ENCODE peak calls at places on chromosomes 11 and 22, in six cellular contexts. H is H1, B is A549, Z is WTC11, M is K562, V is HepG2. W is an unnamed sample.

GRCh38 chr11:86003654-86004053 is 65.2 kb downstream of the PICALM start:
- DNase-seq in Z (no peak), V (no peak), B (no peak), M (no peak), H (no peak), W (no peak)

GRCh38 chr11:96090711-96091110 is 166.8 kb upstream of the MTMR2 start:
- DNase-seq in V (peak; percentile 77), Z (no peak), M (no peak), B (no peak), H (no peak), W (no peak)

GRCh38 chr11:118705111-118705741 is 25.8 kb upstream of the TREH start:
- DNase-seq in Z (no peak), H (no peak), M (no peak), V (no peak), B (no peak), W (no peak)

GRCh38 chr11:134781335-134781970 is 369.4 kb upstream of the B3GAT1 start:
- DNase-seq in Z (no peak), M (no peak), H (no peak), V (no peak), B (no peak), W (no peak)

GRCh38 chr11:67466962-67467771 is 1.9 kb downstream of the TMEM134 start:
- DNase-seq in M (no peak), B (no peak), Z (no peak), V (no peak), H (no peak), W (no peak)

GRCh38 chr22:49328076-49328475 is 499.6 kb downstream of the BRD1 start:
- DNase-seq in H (no peak), B (no peak), V (no peak), M (no peak), Z (no peak), W (no peak)

GRCh38 chr11:88411265-88411664 is 73.7 kb upstream of the CTSC start:
- DNase-seq in B (no peak), Z (no peak), V (no peak), H (no peak), M (no peak), W (no peak)

GRCh38 chr22:36087784-36088183 is 59.2 kb upstream of the RBFOX2 start:
- DNase-seq in H (no peak), Z (no peak), B (no peak), V (no peak), M (no peak), W (no peak)

GRCh38 chr11:107731911-107732310 is 20.1 kb upstream of the SLN start:
- DNase-seq in Z (no peak), M (no peak), V (no peak), B (no peak), H (no peak), W (no peak)
- TF ChIP-seq JUN in Z (no peak), M (no peak), V (no peak), B (no peak), H (no peak), W (no peak)

DNA sequence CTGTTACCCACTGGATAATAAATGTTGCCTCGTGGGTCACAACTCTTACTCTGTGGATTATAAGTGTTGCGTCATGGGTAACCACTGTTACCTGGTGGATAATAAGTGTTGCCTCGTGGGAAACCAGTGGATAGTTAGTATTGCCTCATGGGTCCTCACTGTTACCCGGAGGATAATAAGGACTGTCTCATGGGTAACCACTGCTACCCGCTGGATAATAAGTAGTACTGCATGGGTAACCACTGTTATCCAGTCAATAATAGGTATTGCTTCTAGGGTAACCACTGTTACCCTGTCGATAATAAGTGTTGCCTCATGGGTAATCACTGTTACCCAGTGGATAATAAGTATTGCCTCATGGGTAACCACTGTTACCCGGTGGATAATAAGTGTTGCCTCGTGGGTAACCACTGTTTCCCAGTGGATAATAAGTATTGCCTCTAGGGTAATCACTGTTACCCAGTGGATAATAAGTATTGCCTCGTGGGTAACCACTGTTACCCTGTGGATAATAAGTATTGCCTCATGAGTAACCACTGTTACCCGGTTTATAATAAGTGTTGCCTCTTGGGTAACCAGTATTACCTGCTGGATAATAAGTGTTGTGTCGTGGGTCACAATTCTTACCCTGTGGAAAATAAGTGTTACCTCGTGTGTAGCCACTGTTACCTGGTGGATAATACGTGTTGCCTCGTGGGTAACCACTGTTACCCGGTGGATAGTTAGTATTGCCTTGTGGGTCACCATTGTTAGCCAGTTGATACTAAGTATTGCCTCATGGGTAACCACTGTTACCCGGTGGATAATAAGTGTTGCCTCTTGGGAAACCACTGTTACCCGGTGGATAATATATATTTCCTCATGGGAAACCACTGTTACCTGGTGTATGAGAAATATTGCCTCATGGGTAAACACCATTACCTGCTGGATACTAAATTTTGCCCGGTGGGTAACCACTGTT is 15.7 kb upstream of the NXPE4 start:
- DNase-seq in B (no peak), H (no peak), V (no peak), Z (no peak), M (no peak), W (no peak)
- TF ChIP-seq JUN in B (no peak), H (no peak), V (no peak), Z (no peak), M (no peak), W (no peak)

DNA sequence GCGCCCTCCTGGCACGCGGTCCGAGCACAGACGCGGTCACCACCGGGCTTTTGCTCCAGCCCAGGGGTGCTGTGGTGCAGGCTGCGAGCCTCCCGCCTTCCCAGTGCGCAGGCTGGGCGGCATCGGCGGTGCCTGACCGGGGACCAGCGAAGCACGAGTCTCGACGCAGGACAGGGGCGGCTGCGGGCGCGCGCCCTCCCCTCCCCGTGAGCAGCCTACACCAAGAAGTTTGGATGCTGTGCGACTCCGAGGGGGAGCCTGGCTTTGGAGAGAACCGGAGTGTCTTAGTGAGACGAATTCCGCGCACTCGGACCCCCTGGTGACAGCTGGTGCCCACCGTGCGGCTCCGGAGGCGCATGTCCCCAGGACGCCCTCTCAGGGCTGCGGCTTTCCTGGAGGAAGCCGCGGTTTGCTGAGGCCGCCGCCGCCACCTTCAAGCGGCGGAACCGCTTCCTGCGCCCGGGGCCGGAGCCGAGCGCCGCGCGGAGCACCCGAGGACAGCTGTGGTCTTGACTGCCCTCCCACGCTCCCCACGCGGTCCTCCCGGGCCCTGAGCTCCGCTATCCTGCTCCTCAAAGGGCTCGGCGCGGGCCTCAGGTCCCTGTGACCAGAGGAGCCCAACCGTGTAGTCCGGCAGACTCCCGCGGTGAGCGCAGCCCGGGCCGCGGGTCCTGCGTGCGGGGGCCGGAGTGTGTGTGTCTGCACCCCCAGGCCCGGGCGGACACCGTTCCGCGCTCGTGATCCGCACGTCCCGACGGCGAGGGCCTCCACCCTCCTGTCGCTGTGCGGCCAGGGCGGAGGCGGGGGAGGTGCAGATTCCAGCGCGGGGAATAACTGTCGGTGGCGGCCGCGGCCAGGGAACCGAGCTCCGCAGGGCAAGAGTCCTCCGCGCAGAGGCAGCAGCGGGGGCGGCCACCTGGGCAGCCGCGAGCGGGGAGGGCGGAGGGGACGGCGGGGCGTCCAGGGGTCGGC is 1.7 kb downstream of the FGF3 start:
- DNase-seq in H (no peak), M (peak; percentile 35), V (no peak), B (peak; percentile 36), Z (peak; percentile 43), W (no peak)
- TF ChIP-seq JUN in H (no peak), M (no peak), V (no peak), B (no peak), Z (no peak), W (no peak)

GRCh38 chr11:11966826-11967668 is 41.4 kb downstream of the DKK3 start:
- DNase-seq in Z (peak; percentile 90), M (peak; percentile 85), V (peak; percentile 54), H (peak; percentile 58), B (peak; percentile 90), W (peak; percentile 49)
- TF ChIP-seq JUN in Z (no peak), M (no peak), V (no peak), H (no peak), B (no peak), W (no peak)

GRCh38 chr11:72441647-72442267 is 7.4 kb upstream of the CLPB start:
- DNase-seq in H (no peak), B (no peak), Z (no peak), M (no peak), V (no peak), W (peak; percentile 72)

GRCh38 chr11:72451836-72452376 is 17.6 kb upstream of the CLPB start:
- DNase-seq in V (no peak), M (no peak), B (no peak), Z (no peak), H (no peak), W (no peak)

GRCh38 chr11:72445423-72445822 is 11.1 kb upstream of the CLPB start:
- DNase-seq in B (no peak), Z (no peak), M (no peak), H (no peak), V (no peak), W (no peak)

GRCh38 chr11:72443016-72443415 is 8.7 kb upstream of the CLPB start:
- DNase-seq in B (no peak), H (no peak), Z (no peak), M (no peak), V (no peak), W (no peak)

GRCh38 chr11:72446929-72447753 is 12.8 kb upstream of the CLPB start:
- DNase-seq in M (peak; percentile 45), H (no peak), V (peak; percentile 62), Z (no peak), B (peak; percentile 83), W (peak; percentile 70)
- TF ChIP-seq JUN in M (no peak), H (no peak), V (no peak), Z (no peak), B (no peak), W (no peak)

GRCh38 chr11:63939351-63939920 is 634 bp downstream of the NAA40 start:
- DNase-seq in M (no peak), V (no peak), B (no peak), Z (no peak), H (no peak), W (peak; percentile 31)
- TF ChIP-seq JUN in M (no peak), V (no peak), B (no peak), Z (no peak), H (no peak), W (no peak)

GRCh38 chr11:14075118-14075601 is 112.6 kb downstream of the SPON1 start:
- DNase-seq in V (no peak), Z (peak; percentile 23), H (no peak), B (no peak), M (no peak), W (no peak)

GRCh38 chr11:14078941-14079522 is 116.5 kb downstream of the SPON1 start:
- DNase-seq in M (no peak), V (no peak), Z (no peak), B (no peak), H (no peak), W (peak; percentile 37)

GRCh38 chr11:14075679-14076078 is 113.2 kb downstream of the SPON1 start:
- DNase-seq in H (no peak), V (no peak), B (no peak), Z (no peak), M (no peak), W (no peak)

GRCh38 chr11:14070866-14071265 is 108.3 kb downstream of the SPON1 start:
- DNase-seq in H (no peak), M (no peak), B (no peak), Z (no peak), V (no peak), W (no peak)

GRCh38 chr11:14073821-14074529 is 111.5 kb downstream of the SPON1 start:
- DNase-seq in M (no peak), B (no peak), H (no peak), V (no peak), Z (no peak), W (no peak)
- TF ChIP-seq JUN in M (no peak), B (no peak), H (no peak), V (no peak), Z (no peak), W (no peak)

DNA sequence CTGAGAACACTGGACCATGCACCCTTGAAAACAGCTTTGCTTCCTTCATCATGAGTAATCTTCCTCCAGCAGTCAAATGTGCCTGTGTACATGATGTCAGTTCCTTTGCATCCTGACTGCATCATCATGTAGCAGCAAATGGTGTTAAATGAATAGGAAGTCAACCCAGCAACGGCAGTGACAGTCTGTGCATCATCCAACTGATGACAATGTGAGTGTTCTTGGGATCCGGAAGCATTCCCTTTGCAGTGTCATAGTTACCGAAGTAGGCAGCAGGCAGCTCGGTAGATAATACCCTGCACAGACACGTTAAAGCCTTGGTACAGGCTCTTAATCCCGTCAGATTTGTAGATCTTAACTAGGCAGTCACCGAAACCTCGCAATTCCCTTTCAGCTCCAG is 2.5 kb downstream of the WBP2NL start:
- DNase-seq in B (no peak), M (no peak), V (no peak), Z (no peak), H (no peak), W (peak; percentile 32)
- TF ChIP-seq JUN in B (no peak), M (no peak), V (no peak), Z (no peak), H (no peak), W (no peak)